ENCODE peak calls at places on chromosomes 1 and 21, in seven cellular contexts. Z is GM23338; O is cardiac fibroblast; H is GM04504; D is T-helper 2 cell; U is foreskin fibroblast; A is CD8-positive, alpha-beta memory T cell. P is an unnamed sample.

GRCh38 chr1:8818325-8818775 is 910 bp upstream of the RERE start:
- DNase-seq in O (peak), Z (no peak), A (no peak), D (no peak), U (peak), H (peak), P (peak)

GRCh38 chr1:237570530-237570929 is 320.2 kb downstream of the ZP4 start:
- DNase-seq in Z (peak), A (no peak), U (no peak), O (no peak), H (no peak), D (no peak), P (no peak)

GRCh38 chr1:36458910-36459309 is 5.3 kb downstream of the MRPS15 start:
- DNase-seq in H (no peak), D (no peak), A (no peak), O (no peak), U (no peak), Z (no peak), P (no peak)

GRCh38 chr21:16179732-16180131 is 449.9 kb downstream of the USP25 start:
- DNase-seq in Z (no peak), A (no peak), U (no peak), H (no peak), D (no peak), O (no peak), P (no peak)

GRCh38 chr1:85496881-85497582 is 32.1 kb upstream of the DDAH1 start:
- DNase-seq in D (no peak), U (peak), A (no peak), O (no peak), Z (no peak), H (no peak), P (no peak)

GRCh38 chr1:116909511-116910378 is at the start of gene PTGFRN:
- DNase-seq in A (no peak), U (peak), O (peak), Z (peak), D (no peak), H (peak), P (peak)

GRCh38 chr1:110515896-110516295 is 3.1 kb downstream of the KCNA10 start:
- DNase-seq in U (no peak), H (no peak), A (no peak), O (no peak), D (no peak), Z (no peak), P (no peak)

GRCh38 chr1:6519491-6519934 is 28.0 kb upstream of the PLEKHG5 start:
- DNase-seq in U (no peak), A (no peak), D (no peak), O (no peak), H (no peak), Z (no peak), P (no peak)

GRCh38 chr1:160069460-160070231 is at the start of gene KCNJ10:
- DNase-seq in D (no peak), O (no peak), A (no peak), Z (no peak), U (no peak), H (no peak), P (no peak)

GRCh38 chr1:5839811-5840550 is 152.2 kb downstream of the NPHP4 start:
- DNase-seq in D (no peak), U (no peak), Z (no peak), A (no peak), O (no peak), H (no peak), P (no peak)

GRCh38 chr1:170903961-170904360 is 31.4 kb upstream of the MROH9 start:
- DNase-seq in A (no peak), O (no peak), Z (no peak), H (no peak), D (no peak), U (no peak), P (no peak)

GRCh38 chr1:150528196-150528595 is 12.6 kb downstream of the FALEC start:
- DNase-seq in D (no peak), H (no peak), U (peak), O (peak), A (no peak), Z (no peak), P (no peak)

GRCh38 chr1:228348708-228349467 is 57.7 kb downstream of the TRIM11 start:
- DNase-seq in H (no peak), A (no peak), O (no peak), D (no peak), Z (no peak), U (no peak), P (no peak)

GRCh38 chr1:66282343-66282852 is 251.6 kb upstream of the SGIP1 start:
- DNase-seq in Z (no peak), H (no peak), U (peak), O (peak), D (peak), A (peak), P (peak)

GRCh38 chr1:216422821-216423529 is at the start of gene USH2A:
- DNase-seq in D (no peak), A (no peak), Z (peak), U (no peak), O (no peak), H (no peak), P (no peak)

GRCh38 chr1:188719735-188720134 is 1757.9 kb downstream of the BRINP3 start:
- DNase-seq in U (no peak), H (no peak), O (no peak), A (no peak), Z (no peak), D (no peak), P (no peak)

GRCh38 chr1:54052470-54052933 is 502 bp downstream of the TMEM59 start:
- DNase-seq in O (peak), D (peak), A (peak), Z (peak), U (peak), H (peak), P (no peak)

GRCh38 chr1:155166373-155167165 is 6.5 kb downstream of the KRTCAP2 start:
- DNase-seq in H (no peak), A (no peak), U (peak), D (no peak), O (peak), Z (peak), P (no peak)

GRCh38 chr1:77146270-77146669 is 73.0 kb downstream of the PIGK start:
- DNase-seq in H (no peak), U (no peak), O (no peak), Z (no peak), A (no peak), D (no peak), P (no peak)

GRCh38 chr1:59730302-59730701 is 84.4 kb upstream of the HOOK1 start:
- DNase-seq in H (peak), Z (no peak), A (no peak), U (peak), O (peak), D (no peak), P (peak)

GRCh38 chr21:43662286-43662685 is 2.9 kb downstream of the RRP1B start:
- DNase-seq in A (no peak), D (no peak), O (no peak), U (peak), H (no peak), Z (no peak), P (no peak)

GRCh38 chr1:30912913-30913652 is 4.5 kb upstream of the SDC3 start:
- DNase-seq in A (no peak), U (no peak), O (peak), D (no peak), Z (no peak), H (no peak), P (no peak)

GRCh38 chr1:219507432-219507831 is 105.5 kb downstream of the ZC3H11B start:
- DNase-seq in A (no peak), D (no peak), H (peak), O (peak), U (peak), Z (no peak), P (peak)

GRCh38 chr1:117271959-117272358 is 61.2 kb upstream of the VTCN1 start:
- DNase-seq in Z (peak), U (no peak), A (no peak), O (no peak), D (no peak), H (no peak), P (no peak)

GRCh38 chr1:10431065-10431730 is 965 bp downstream of the CENPS start:
- DNase-seq in O (no peak), H (no peak), D (no peak), U (no peak), A (no peak), Z (peak), P (no peak)

GRCh38 chr1:4527819-4528218 is 126.6 kb upstream of the AJAP1 start:
- DNase-seq in U (no peak), H (no peak), D (no peak), Z (no peak), O (no peak), A (no peak), P (no peak)

GRCh38 chr21:40377135-40377534 is 469.8 kb downstream of the DSCAM start:
- DNase-seq in O (no peak), U (no peak), A (no peak), H (no peak), Z (no peak), D (no peak), P (no peak)

GRCh38 chr1:28026329-28026728 is 62.1 kb downstream of the EYA3 start:
- DNase-seq in H (no peak), O (no peak), Z (no peak), U (no peak), D (no peak), A (no peak), P (no peak)

GRCh38 chr1:192488058-192488457 is 87.5 kb upstream of the RGS1 start:
- DNase-seq in O (no peak), D (no peak), H (no peak), A (no peak), U (peak), Z (peak), P (no peak)

GRCh38 chr1:149844096-149844495 is 55.3 kb upstream of the BOLA1 start:
- DNase-seq in A (no peak), D (no peak), Z (peak), H (no peak), U (peak), O (no peak), P (no peak)